ENCODE peak calls at places on chromosomes 3 and 15, in five cellular contexts. N is AG08396; F is aorta; G is activated CD4-positive, alpha-beta T cell treated with anti-CD3 and anti-CD28 coated beads, Interleukin-2, amount 50 U/mL, for 24 hours; P is T-helper 9 cell. W is an unnamed sample.

GRCh38 chr3:162166543-162166942 is 669.9 kb downstream of the OTOL1 start:
- DNase-seq in N (no peak), F (no peak), G (no peak), P (no peak), W (no peak)

GRCh38 chr15:100002091-100002620 is 268.9 kb upstream of the LYSMD4 start:
- DNase-seq in N (no peak), F (no peak), G (no peak), P (no peak), W (no peak)

GRCh38 chr15:79042213-79042928 is 48.2 kb downstream of the RASGRF1 start:
- DNase-seq in N (no peak), F (no peak), G (no peak), P (no peak), W (no peak)

GRCh38 chr3:71581451-71581980 is 2.0 kb downstream of the FOXP1 start:
- DNase-seq in N (peak), F (peak), G (no peak), P (peak), W (peak)

GRCh38 chr15:74421302-74422245 is 12.2 kb downstream of the SEMA7A start:
- DNase-seq in N (no peak), F (no peak), G (no peak), P (no peak), W (no peak)

GRCh38 chr3:124639406-124640237 is 90.6 kb upstream of the UMPS start:
- DNase-seq in N (no peak), F (no peak), G (peak), P (no peak), W (no peak)

GRCh38 chr3:30142946-30143345 is 463.5 kb upstream of the TGFBR2 start:
- DNase-seq in N (no peak), F (no peak), G (no peak), P (no peak), W (no peak)

GRCh38 chr15:48555244-48555804 is 90.2 kb downstream of the FBN1 start:
- DNase-seq in N (peak), F (no peak), G (no peak), P (no peak), W (peak)

GRCh38 chr3:55486857-55487375 is at the start of gene WNT5A:
- DNase-seq in N (no peak), F (no peak), G (no peak), P (no peak), W (peak)

GRCh38 chr3:23629181-23629893 is 176.4 kb upstream of the UBE2E1 start:
- DNase-seq in N (no peak), F (no peak), G (no peak), P (no peak), W (peak)

GRCh38 chr3:114899186-114899931 is 247.7 kb downstream of the ZBTB20 start:
- DNase-seq in N (no peak), F (no peak), G (no peak), P (no peak), W (no peak)

GRCh38 chr3:32254268-32254667 is 15.8 kb downstream of the CMTM8 start:
- DNase-seq in N (no peak), F (no peak), G (no peak), P (no peak), W (no peak)

GRCh38 chr3:190012784-190013183 is 107.9 kb downstream of the P3H2 start:
- DNase-seq in N (no peak), F (no peak), G (no peak), P (no peak), W (peak)

GRCh38 chr3:129081503-129081902 is 20.9 kb downstream of the GP9 start:
- DNase-seq in N (no peak), F (no peak), G (no peak), P (no peak), W (no peak)

GRCh38 chr15:85527907-85528306 is 147.5 kb downstream of the AKAP13 start:
- DNase-seq in N (peak), F (no peak), G (no peak), P (no peak), W (peak)

GRCh38 chr3:168544097-168544957 is 448.6 kb upstream of the GOLIM4 start:
- DNase-seq in N (no peak), F (no peak), G (no peak), P (no peak), W (no peak)

GRCh38 chr3:115784739-115785571 is 161.6 kb downstream of the GAP43 start:
- DNase-seq in N (peak), F (no peak), G (no peak), P (no peak), W (peak)

GRCh38 chr15:36449084-36449661 is 130.3 kb upstream of the CDIN1 start:
- DNase-seq in N (no peak), F (no peak), G (no peak), P (no peak), W (peak)

GRCh38 chr15:31364301-31365031 is 37.8 kb downstream of the KLF13 start:
- DNase-seq in N (no peak), F (no peak), G (no peak), P (no peak), W (peak)

GRCh38 chr3:78754066-78754743 is 1013.6 kb downstream of the ROBO1 start:
- DNase-seq in N (peak), F (no peak), G (no peak), P (no peak), W (peak)

GRCh38 chr15:49247556-49248102 is 77.6 kb downstream of the GALK2 start:
- DNase-seq in N (no peak), F (no peak), G (no peak), P (no peak), W (no peak)

GRCh38 chr15:74840851-74841760 is 1.9 kb downstream of the ULK3 start:
- DNase-seq in N (no peak), F (no peak), G (no peak), P (no peak), W (no peak)

GRCh38 chr3:14161282-14161681 is 17.1 kb downstream of the XPC start:
- DNase-seq in N (no peak), F (no peak), G (no peak), P (no peak), W (no peak)

GRCh38 chr15:72160846-72161245 is 36.7 kb downstream of the GRAMD2A start:
- DNase-seq in N (no peak), F (peak), G (no peak), P (no peak), W (no peak)

GRCh38 chr15:73326157-73326556 is 42.6 kb downstream of the HCN4 start:
- DNase-seq in N (no peak), F (peak), G (no peak), P (no peak), W (no peak)

GRCh38 chr15:39685999-39686613 is 96.5 kb downstream of the FSIP1 start:
- DNase-seq in N (peak), F (no peak), G (peak), P (peak), W (peak)

GRCh38 chr15:46946953-46947352 is 770.4 kb upstream of the SEMA6D start:
- DNase-seq in N (no peak), F (no peak), G (no peak), P (no peak), W (no peak)

W was measured in RPMI7951.